ENCODE peak calls at places on chromosomes 5 and 9, in eight cellular contexts. One of them, this sample, is unnamed.

GRCh38 chr5:164115420-164115819 is 610.0 kb downstream of the MAT2B start:
- DNase-seq in right cardiac atrium: no peak
- DNase-seq in HTR-8/SVneo: no peak
- DNase-seq in iPS-NIHi11: no peak
- DNase-seq in Karpas-422: no peak
- DNase-seq in tibial artery: no peak
- DNase-seq in pancreas: no peak
- DNase-seq in LHCN-M2: peak
- DNase-seq in this sample: no peak

GRCh38 chr5:133977858-133978257 is 9.4 kb upstream of the C5orf15 start:
- DNase-seq in right cardiac atrium: no peak
- DNase-seq in HTR-8/SVneo: no peak
- DNase-seq in iPS-NIHi11: no peak
- DNase-seq in Karpas-422: no peak
- DNase-seq in tibial artery: no peak
- DNase-seq in pancreas: no peak
- DNase-seq in LHCN-M2: peak
- DNase-seq in this sample: no peak

GRCh38 chr5:108878756-108879155 is 131.1 kb downstream of the FER start:
- DNase-seq in right cardiac atrium: no peak
- DNase-seq in HTR-8/SVneo: no peak
- DNase-seq in iPS-NIHi11: no peak
- DNase-seq in Karpas-422: no peak
- DNase-seq in tibial artery: no peak
- DNase-seq in pancreas: no peak
- DNase-seq in LHCN-M2: no peak
- DNase-seq in this sample: no peak

GRCh38 chr5:5957737-5958136 is 420.6 kb downstream of the MED10 start:
- DNase-seq in right cardiac atrium: no peak
- DNase-seq in HTR-8/SVneo: no peak
- DNase-seq in iPS-NIHi11: no peak
- DNase-seq in Karpas-422: no peak
- DNase-seq in tibial artery: no peak
- DNase-seq in pancreas: no peak
- DNase-seq in LHCN-M2: no peak
- DNase-seq in this sample: no peak

GRCh38 chr5:167764650-167765289 is 526.7 kb upstream of the WWC1 start:
- DNase-seq in right cardiac atrium: no peak
- DNase-seq in HTR-8/SVneo: no peak
- DNase-seq in iPS-NIHi11: no peak
- DNase-seq in Karpas-422: no peak
- DNase-seq in tibial artery: no peak
- DNase-seq in pancreas: no peak
- DNase-seq in LHCN-M2: no peak
- DNase-seq in this sample: peak

GRCh38 chr5:148653840-148654781 is at the start of gene HTR4:
- DNase-seq in right cardiac atrium: peak
- DNase-seq in HTR-8/SVneo: no peak
- DNase-seq in iPS-NIHi11: peak
- DNase-seq in Karpas-422: no peak
- DNase-seq in tibial artery: no peak
- DNase-seq in pancreas: peak
- DNase-seq in LHCN-M2: no peak
- DNase-seq in this sample: peak

GRCh38 chr5:61824396-61824795 is 481.6 kb upstream of the KIF2A start:
- DNase-seq in right cardiac atrium: no peak
- DNase-seq in HTR-8/SVneo: no peak
- DNase-seq in iPS-NIHi11: no peak
- DNase-seq in Karpas-422: no peak
- DNase-seq in tibial artery: no peak
- DNase-seq in pancreas: no peak
- DNase-seq in LHCN-M2: peak
- DNase-seq in this sample: no peak

GRCh38 chr9:106684940-106685695 is 177.8 kb upstream of the ZNF462 start:
- DNase-seq in right cardiac atrium: no peak
- DNase-seq in HTR-8/SVneo: no peak
- DNase-seq in iPS-NIHi11: no peak
- DNase-seq in Karpas-422: no peak
- DNase-seq in tibial artery: no peak
- DNase-seq in pancreas: no peak
- DNase-seq in LHCN-M2: no peak
- DNase-seq in this sample: no peak

GRCh38 chr5:98453309-98453708 is 320.2 kb upstream of the RGMB start:
- DNase-seq in right cardiac atrium: no peak
- DNase-seq in HTR-8/SVneo: no peak
- DNase-seq in iPS-NIHi11: no peak
- DNase-seq in Karpas-422: no peak
- DNase-seq in tibial artery: no peak
- DNase-seq in pancreas: no peak
- DNase-seq in LHCN-M2: no peak
- DNase-seq in this sample: no peak

GRCh38 chr5:71533614-71534013 is 53.5 kb upstream of the MCCC2 start:
- DNase-seq in right cardiac atrium: no peak
- DNase-seq in HTR-8/SVneo: no peak
- DNase-seq in iPS-NIHi11: no peak
- DNase-seq in Karpas-422: peak
- DNase-seq in tibial artery: no peak
- DNase-seq in pancreas: no peak
- DNase-seq in LHCN-M2: peak
- DNase-seq in this sample: no peak

GRCh38 chr9:69822091-69822750 is 1.6 kb downstream of the CFAP95 start:
- DNase-seq in right cardiac atrium: no peak
- DNase-seq in HTR-8/SVneo: peak
- DNase-seq in iPS-NIHi11: no peak
- DNase-seq in Karpas-422: peak
- DNase-seq in tibial artery: no peak
- DNase-seq in pancreas: no peak
- DNase-seq in LHCN-M2: peak
- DNase-seq in this sample: peak

GRCh38 chr5:27402828-27403227 is 364.4 kb upstream of the CDH9 start:
- DNase-seq in right cardiac atrium: no peak
- DNase-seq in HTR-8/SVneo: no peak
- DNase-seq in iPS-NIHi11: no peak
- DNase-seq in Karpas-422: no peak
- DNase-seq in tibial artery: no peak
- DNase-seq in pancreas: no peak
- DNase-seq in LHCN-M2: no peak
- DNase-seq in this sample: no peak

GRCh38 chr9:2231831-2232230 is 216.7 kb downstream of the SMARCA2 start:
- DNase-seq in right cardiac atrium: peak
- DNase-seq in HTR-8/SVneo: no peak
- DNase-seq in iPS-NIHi11: no peak
- DNase-seq in Karpas-422: peak
- DNase-seq in tibial artery: no peak
- DNase-seq in pancreas: peak
- DNase-seq in LHCN-M2: peak
- DNase-seq in this sample: no peak

GRCh38 chr5:6752782-6753181 is 39.5 kb downstream of the TENT4A start:
- DNase-seq in right cardiac atrium: no peak
- DNase-seq in HTR-8/SVneo: no peak
- DNase-seq in iPS-NIHi11: no peak
- DNase-seq in Karpas-422: no peak
- DNase-seq in tibial artery: no peak
- DNase-seq in pancreas: no peak
- DNase-seq in LHCN-M2: no peak
- DNase-seq in this sample: no peak

GRCh38 chr5:109299557-109299956 is 110.2 kb downstream of the PJA2 start:
- DNase-seq in right cardiac atrium: peak
- DNase-seq in HTR-8/SVneo: no peak
- DNase-seq in iPS-NIHi11: no peak
- DNase-seq in Karpas-422: no peak
- DNase-seq in tibial artery: no peak
- DNase-seq in pancreas: no peak
- DNase-seq in LHCN-M2: no peak
- DNase-seq in this sample: peak

GRCh38 chr5:147400836-147401235 is 109.0 kb downstream of the DPYSL3 start:
- DNase-seq in right cardiac atrium: no peak
- DNase-seq in HTR-8/SVneo: no peak
- DNase-seq in iPS-NIHi11: no peak
- DNase-seq in Karpas-422: no peak
- DNase-seq in tibial artery: no peak
- DNase-seq in pancreas: no peak
- DNase-seq in LHCN-M2: no peak
- DNase-seq in this sample: no peak

GRCh38 chr5:141608046-141608445 is 10.8 kb downstream of the DIAPH1 start:
- DNase-seq in right cardiac atrium: no peak
- DNase-seq in HTR-8/SVneo: no peak
- DNase-seq in iPS-NIHi11: no peak
- DNase-seq in Karpas-422: no peak
- DNase-seq in tibial artery: no peak
- DNase-seq in pancreas: no peak
- DNase-seq in LHCN-M2: no peak
- DNase-seq in this sample: no peak

GRCh38 chr5:14615365-14615764 is 33.8 kb downstream of the OTULINL start:
- DNase-seq in right cardiac atrium: no peak
- DNase-seq in HTR-8/SVneo: no peak
- DNase-seq in iPS-NIHi11: no peak
- DNase-seq in Karpas-422: no peak
- DNase-seq in tibial artery: no peak
- DNase-seq in pancreas: no peak
- DNase-seq in LHCN-M2: no peak
- DNase-seq in this sample: peak

GRCh38 chr9:134661299-134661698 is 19.7 kb downstream of the COL5A1 start:
- DNase-seq in right cardiac atrium: no peak
- DNase-seq in HTR-8/SVneo: no peak
- DNase-seq in iPS-NIHi11: no peak
- DNase-seq in Karpas-422: peak
- DNase-seq in tibial artery: peak
- DNase-seq in pancreas: no peak
- DNase-seq in LHCN-M2: peak
- DNase-seq in this sample: no peak

GRCh38 chr9:74413876-74414275 is 83.3 kb upstream of the RORB start:
- DNase-seq in right cardiac atrium: no peak
- DNase-seq in HTR-8/SVneo: no peak
- DNase-seq in iPS-NIHi11: no peak
- DNase-seq in Karpas-422: no peak
- DNase-seq in tibial artery: no peak
- DNase-seq in pancreas: no peak
- DNase-seq in LHCN-M2: no peak
- DNase-seq in this sample: no peak

GRCh38 chr9:108835831-108836230 is 20.0 kb downstream of the ACTL7B start:
- DNase-seq in right cardiac atrium: no peak
- DNase-seq in HTR-8/SVneo: no peak
- DNase-seq in iPS-NIHi11: no peak
- DNase-seq in Karpas-422: no peak
- DNase-seq in tibial artery: no peak
- DNase-seq in pancreas: no peak
- DNase-seq in LHCN-M2: no peak
- DNase-seq in this sample: no peak

GRCh38 chr9:111180801-111181200 is 142.5 kb upstream of the LPAR1 start:
- DNase-seq in right cardiac atrium: no peak
- DNase-seq in HTR-8/SVneo: no peak
- DNase-seq in iPS-NIHi11: no peak
- DNase-seq in Karpas-422: no peak
- DNase-seq in tibial artery: no peak
- DNase-seq in pancreas: no peak
- DNase-seq in LHCN-M2: no peak
- DNase-seq in this sample: no peak

GRCh38 chr5:156103116-156103860 is 223.7 kb upstream of the SGCD start:
- DNase-seq in right cardiac atrium: no peak
- DNase-seq in HTR-8/SVneo: no peak
- DNase-seq in iPS-NIHi11: no peak
- DNase-seq in Karpas-422: no peak
- DNase-seq in tibial artery: no peak
- DNase-seq in pancreas: no peak
- DNase-seq in LHCN-M2: no peak
- DNase-seq in this sample: peak

GRCh38 chr9:29750062-29750461 is 2176.8 kb upstream of the C9orf72 start:
- DNase-seq in right cardiac atrium: no peak
- DNase-seq in HTR-8/SVneo: peak
- DNase-seq in iPS-NIHi11: no peak
- DNase-seq in Karpas-422: no peak
- DNase-seq in tibial artery: no peak
- DNase-seq in pancreas: no peak
- DNase-seq in LHCN-M2: peak
- DNase-seq in this sample: no peak

GRCh38 chr5:107997338-107997979 is 326.7 kb upstream of the EFNA5 start:
- DNase-seq in right cardiac atrium: no peak
- DNase-seq in HTR-8/SVneo: no peak
- DNase-seq in iPS-NIHi11: no peak
- DNase-seq in Karpas-422: no peak
- DNase-seq in tibial artery: no peak
- DNase-seq in pancreas: no peak
- DNase-seq in LHCN-M2: peak
- DNase-seq in this sample: peak

GRCh38 chr5:124649548-124650501 is 96.6 kb downstream of the ZNF608 start:
- DNase-seq in right cardiac atrium: peak
- DNase-seq in HTR-8/SVneo: peak
- DNase-seq in iPS-NIHi11: no peak
- DNase-seq in Karpas-422: peak
- DNase-seq in tibial artery: peak
- DNase-seq in pancreas: peak
- DNase-seq in LHCN-M2: peak
- DNase-seq in this sample: peak

GRCh38 chr5:148805323-148806290 is 20.8 kb upstream of the ADRB2 start:
- DNase-seq in right cardiac atrium: peak
- DNase-seq in HTR-8/SVneo: peak
- DNase-seq in iPS-NIHi11: peak
- DNase-seq in Karpas-422: peak
- DNase-seq in tibial artery: no peak
- DNase-seq in pancreas: no peak
- DNase-seq in LHCN-M2: peak
- DNase-seq in this sample: peak

GRCh38 chr9:116270559-116270958 is 117.0 kb downstream of the PAPPA start:
- DNase-seq in right cardiac atrium: no peak
- DNase-seq in HTR-8/SVneo: no peak
- DNase-seq in iPS-NIHi11: no peak
- DNase-seq in Karpas-422: no peak
- DNase-seq in tibial artery: no peak
- DNase-seq in pancreas: no peak
- DNase-seq in LHCN-M2: no peak
- DNase-seq in this sample: no peak

GRCh38 chr5:157252741-157253465 is 13.0 kb upstream of the CYFIP2 start:
- DNase-seq in right cardiac atrium: no peak
- DNase-seq in HTR-8/SVneo: no peak
- DNase-seq in iPS-NIHi11: no peak
- DNase-seq in Karpas-422: peak
- DNase-seq in tibial artery: no peak
- DNase-seq in pancreas: no peak
- DNase-seq in LHCN-M2: peak
- DNase-seq in this sample: no peak

GRCh38 chr5:565782-566445 is 41.7 kb upstream of the SLC9A3 start:
- DNase-seq in right cardiac atrium: no peak
- DNase-seq in HTR-8/SVneo: peak
- DNase-seq in iPS-NIHi11: peak
- DNase-seq in Karpas-422: no peak
- DNase-seq in tibial artery: peak
- DNase-seq in pancreas: peak
- DNase-seq in LHCN-M2: no peak
- DNase-seq in this sample: no peak

GRCh38 chr9:121510766-121511555 is 11.3 kb upstream of the GGTA1 start:
- DNase-seq in right cardiac atrium: peak
- DNase-seq in HTR-8/SVneo: no peak
- DNase-seq in iPS-NIHi11: no peak
- DNase-seq in Karpas-422: no peak
- DNase-seq in tibial artery: peak
- DNase-seq in pancreas: no peak
- DNase-seq in LHCN-M2: no peak
- DNase-seq in this sample: no peak

GRCh38 chr5:82100303-82101077 is 128.7 kb downstream of the ATG10 start:
- DNase-seq in right cardiac atrium: no peak
- DNase-seq in HTR-8/SVneo: no peak
- DNase-seq in iPS-NIHi11: peak
- DNase-seq in Karpas-422: no peak
- DNase-seq in tibial artery: no peak
- DNase-seq in pancreas: no peak
- DNase-seq in LHCN-M2: no peak
- DNase-seq in this sample: peak

GRCh38 chr5:120152472-120152871 is 311.6 kb upstream of the PRR16 start:
- DNase-seq in right cardiac atrium: no peak
- DNase-seq in HTR-8/SVneo: peak
- DNase-seq in iPS-NIHi11: no peak
- DNase-seq in Karpas-422: no peak
- DNase-seq in tibial artery: no peak
- DNase-seq in pancreas: no peak
- DNase-seq in LHCN-M2: peak
- DNase-seq in this sample: no peak

GRCh38 chr9:105318729-105319513 is 74.5 kb downstream of the SLC44A1 start:
- DNase-seq in right cardiac atrium: no peak
- DNase-seq in HTR-8/SVneo: no peak
- DNase-seq in iPS-NIHi11: no peak
- DNase-seq in Karpas-422: no peak
- DNase-seq in tibial artery: no peak
- DNase-seq in pancreas: peak
- DNase-seq in LHCN-M2: no peak
- DNase-seq in this sample: no peak

This sample was measured in NCI-H69.